ENCODE peak calls at places on chromosomes 3 and 15, in eight cellular contexts. One of them, this sample, is unnamed. For H3K36me3, the result is how much of the 10 kb centered on the place peaks cover.

GRCh38 chr15:38646716-38647115 is 82.1 kb upstream of the RASGRP1 start:
- DNase-seq in mammary epithelial cell: no peak
- DNase-seq in heart left ventricle: no peak
- DNase-seq in bronchial epithelial cell: no peak
- DNase-seq in cardiac muscle cell: no peak
- DNase-seq in mucosa of descending colon: no peak
- DNase-seq in GM12878: no peak
- DNase-seq in tibial artery: no peak
- DNase-seq in this sample: no peak

GRCh38 chr3:148911173-148911572 is 46.1 kb downstream of the CPA3 start:
- DNase-seq in mammary epithelial cell: peak
- DNase-seq in GM12878: no peak
- DNase-seq in cardiac muscle cell: no peak
- DNase-seq in tibial artery: no peak
- DNase-seq in bronchial epithelial cell: peak
- DNase-seq in heart left ventricle: no peak
- DNase-seq in mucosa of descending colon: no peak
- DNase-seq in this sample: no peak

GRCh38 chr3:127038923-127039581 is 56.1 kb downstream of the PLXNA1 start:
- DNase-seq in tibial artery: no peak
- DNase-seq in mucosa of descending colon: peak
- DNase-seq in cardiac muscle cell: no peak
- DNase-seq in heart left ventricle: no peak
- DNase-seq in mammary epithelial cell: no peak
- DNase-seq in GM12878: no peak
- DNase-seq in bronchial epithelial cell: no peak
- DNase-seq in this sample: peak

GRCh38 chr3:42518800-42519567 is 16.5 kb downstream of the VIPR1 start:
- DNase-seq in mammary epithelial cell: no peak
- DNase-seq in mucosa of descending colon: no peak
- DNase-seq in bronchial epithelial cell: no peak
- DNase-seq in GM12878: no peak
- DNase-seq in tibial artery: no peak
- DNase-seq in cardiac muscle cell: peak
- DNase-seq in heart left ventricle: no peak
- DNase-seq in this sample: peak

GRCh38 chr3:66047321-66048050 is 8.8 kb upstream of the MAGI1 start:
- DNase-seq in GM12878: no peak
- DNase-seq in heart left ventricle: peak
- DNase-seq in cardiac muscle cell: peak
- DNase-seq in bronchial epithelial cell: no peak
- DNase-seq in tibial artery: peak
- DNase-seq in mucosa of descending colon: no peak
- DNase-seq in mammary epithelial cell: peak
- DNase-seq in this sample: no peak

GRCh38 chr3:72633101-72633500 is 215.1 kb downstream of the SHQ1 start:
- DNase-seq in tibial artery: no peak
- DNase-seq in mammary epithelial cell: peak
- DNase-seq in GM12878: no peak
- DNase-seq in heart left ventricle: no peak
- DNase-seq in mucosa of descending colon: no peak
- DNase-seq in bronchial epithelial cell: no peak
- DNase-seq in cardiac muscle cell: no peak
- DNase-seq in this sample: no peak

GRCh38 chr3:61686228-61686648 is 124.9 kb downstream of the PTPRG start:
- DNase-seq in tibial artery: no peak
- DNase-seq in cardiac muscle cell: no peak
- DNase-seq in GM12878: no peak
- DNase-seq in heart left ventricle: no peak
- DNase-seq in mucosa of descending colon: no peak
- DNase-seq in bronchial epithelial cell: peak
- DNase-seq in mammary epithelial cell: peak
- DNase-seq in this sample: no peak

GRCh38 chr3:151169700-151170224 is 33.3 kb downstream of the GPR171 start:
- DNase-seq in GM12878: no peak
- DNase-seq in mucosa of descending colon: no peak
- DNase-seq in tibial artery: peak
- DNase-seq in bronchial epithelial cell: no peak
- DNase-seq in mammary epithelial cell: peak
- DNase-seq in cardiac muscle cell: no peak
- DNase-seq in heart left ventricle: peak
- DNase-seq in this sample: no peak

GRCh38 chr3:14297305-14297704 is 105.1 kb upstream of the SLC6A6 start:
- DNase-seq in mammary epithelial cell: no peak
- DNase-seq in cardiac muscle cell: no peak
- DNase-seq in mucosa of descending colon: no peak
- DNase-seq in bronchial epithelial cell: no peak
- DNase-seq in tibial artery: no peak
- DNase-seq in GM12878: no peak
- DNase-seq in heart left ventricle: no peak
- DNase-seq in this sample: no peak

GRCh38 chr3:7787871-7788828 is 713.5 kb upstream of the LMCD1 start:
- DNase-seq in mucosa of descending colon: no peak
- DNase-seq in heart left ventricle: no peak
- DNase-seq in mammary epithelial cell: peak
- DNase-seq in tibial artery: no peak
- DNase-seq in GM12878: no peak
- DNase-seq in bronchial epithelial cell: peak
- DNase-seq in cardiac muscle cell: peak
- DNase-seq in this sample: no peak
- H3K4me3 ChIP-seq in mucosa of descending colon: no peak
- H3K4me3 ChIP-seq in heart left ventricle: no peak
- H3K4me3 ChIP-seq in mammary epithelial cell: no peak
- H3K4me3 ChIP-seq in tibial artery: no peak
- H3K4me3 ChIP-seq in GM12878: no peak
- H3K4me3 ChIP-seq in bronchial epithelial cell: no peak
- H3K4me3 ChIP-seq in cardiac muscle cell: no peak
- H3K4me3 ChIP-seq in this sample: no peak

DNA sequence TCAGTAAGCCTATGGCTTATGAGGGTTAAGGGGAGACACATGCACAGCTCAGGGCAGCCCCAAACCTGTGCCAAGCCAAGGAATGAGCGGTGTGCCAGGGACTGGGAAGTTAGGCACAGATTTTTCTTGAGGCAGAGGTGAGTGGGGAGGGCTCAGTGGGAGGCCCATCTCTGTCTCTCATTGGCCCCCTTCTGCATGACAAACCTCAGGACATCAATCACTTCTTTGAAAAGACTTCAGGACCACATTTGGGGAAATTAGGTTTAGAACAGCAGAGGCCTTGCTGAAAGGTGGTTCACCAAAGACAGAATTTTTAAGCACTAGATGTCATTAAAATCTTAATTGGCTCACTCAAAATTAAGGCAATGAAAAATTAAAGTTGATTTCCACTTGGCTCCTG is 57.2 kb downstream of the RAB11A start:
- DNase-seq in tibial artery: no peak
- DNase-seq in mammary epithelial cell: no peak
- DNase-seq in bronchial epithelial cell: no peak
- DNase-seq in mucosa of descending colon: no peak
- DNase-seq in GM12878: no peak
- DNase-seq in cardiac muscle cell: no peak
- DNase-seq in heart left ventricle: no peak
- DNase-seq in this sample: no peak
- TF ChIP-seq CTCF in tibial artery: no peak
- TF ChIP-seq CTCF in mammary epithelial cell: no peak
- TF ChIP-seq CTCF in bronchial epithelial cell: no peak
- TF ChIP-seq CTCF in mucosa of descending colon: no peak
- TF ChIP-seq CTCF in GM12878: no peak
- TF ChIP-seq CTCF in cardiac muscle cell: no peak
- TF ChIP-seq CTCF in heart left ventricle: no peak
- TF ChIP-seq CTCF in this sample: no peak

GRCh38 chr15:73457334-73457733 is 14.4 kb downstream of the REC114 start:
- DNase-seq in mucosa of descending colon: no peak
- DNase-seq in heart left ventricle: no peak
- DNase-seq in bronchial epithelial cell: no peak
- DNase-seq in tibial artery: no peak
- DNase-seq in mammary epithelial cell: no peak
- DNase-seq in GM12878: no peak
- DNase-seq in cardiac muscle cell: no peak
- DNase-seq in this sample: no peak

DNA sequence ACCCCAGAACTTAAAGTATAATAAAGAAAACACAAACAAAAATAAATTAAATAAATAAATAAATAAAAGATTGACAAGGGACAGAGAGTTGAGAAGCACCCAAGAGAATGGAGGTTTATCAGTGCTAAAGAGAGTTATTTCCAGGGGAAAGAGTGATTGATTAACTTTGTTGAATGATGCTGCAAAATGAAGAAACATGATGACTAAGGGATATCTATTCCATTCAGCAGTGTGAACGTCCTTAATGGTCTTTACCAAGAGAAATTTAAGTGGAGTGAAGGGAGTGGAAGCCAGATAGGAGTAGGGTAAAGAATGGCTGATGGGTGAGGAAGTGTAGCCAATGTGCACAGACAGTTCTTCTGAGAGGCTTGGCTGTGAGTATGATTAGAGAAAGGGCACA is 11.1 kb downstream of the REC114 start:
- DNase-seq in heart left ventricle: no peak
- DNase-seq in cardiac muscle cell: no peak
- DNase-seq in bronchial epithelial cell: no peak
- DNase-seq in mammary epithelial cell: no peak
- DNase-seq in GM12878: no peak
- DNase-seq in tibial artery: no peak
- DNase-seq in mucosa of descending colon: no peak
- DNase-seq in this sample: no peak
- H3K36me3 ChIP-seq in heart left ventricle: under half
- H3K36me3 ChIP-seq in cardiac muscle cell: under half
- H3K36me3 ChIP-seq in bronchial epithelial cell: under half
- H3K36me3 ChIP-seq in mammary epithelial cell: under half
- H3K36me3 ChIP-seq in GM12878: under half
- H3K36me3 ChIP-seq in tibial artery: under half
- H3K36me3 ChIP-seq in mucosa of descending colon: under half
- H3K36me3 ChIP-seq in this sample: under half

GRCh38 chr3:49867400-49867799 is 2.3 kb downstream of the CAMKV start:
- DNase-seq in tibial artery: no peak
- DNase-seq in mucosa of descending colon: no peak
- DNase-seq in mammary epithelial cell: no peak
- DNase-seq in bronchial epithelial cell: no peak
- DNase-seq in heart left ventricle: no peak
- DNase-seq in GM12878: no peak
- DNase-seq in cardiac muscle cell: no peak
- DNase-seq in this sample: no peak

GRCh38 chr3:49868951-49869454 is 703 bp downstream of the CAMKV start:
- DNase-seq in cardiac muscle cell: no peak
- DNase-seq in mammary epithelial cell: no peak
- DNase-seq in tibial artery: no peak
- DNase-seq in GM12878: no peak
- DNase-seq in heart left ventricle: no peak
- DNase-seq in mucosa of descending colon: no peak
- DNase-seq in bronchial epithelial cell: no peak
- DNase-seq in this sample: no peak

GRCh38 chr3:49865198-49865784 is 4.4 kb downstream of the CAMKV start:
- DNase-seq in heart left ventricle: no peak
- DNase-seq in tibial artery: no peak
- DNase-seq in mammary epithelial cell: no peak
- DNase-seq in GM12878: no peak
- DNase-seq in bronchial epithelial cell: no peak
- DNase-seq in mucosa of descending colon: no peak
- DNase-seq in cardiac muscle cell: no peak
- DNase-seq in this sample: no peak

GRCh38 chr3:49869525-49870126 is at the start of gene CAMKV:
- DNase-seq in bronchial epithelial cell: no peak
- DNase-seq in mucosa of descending colon: peak
- DNase-seq in GM12878: no peak
- DNase-seq in tibial artery: no peak
- DNase-seq in cardiac muscle cell: peak
- DNase-seq in mammary epithelial cell: no peak
- DNase-seq in heart left ventricle: no peak
- DNase-seq in this sample: no peak

DNA sequence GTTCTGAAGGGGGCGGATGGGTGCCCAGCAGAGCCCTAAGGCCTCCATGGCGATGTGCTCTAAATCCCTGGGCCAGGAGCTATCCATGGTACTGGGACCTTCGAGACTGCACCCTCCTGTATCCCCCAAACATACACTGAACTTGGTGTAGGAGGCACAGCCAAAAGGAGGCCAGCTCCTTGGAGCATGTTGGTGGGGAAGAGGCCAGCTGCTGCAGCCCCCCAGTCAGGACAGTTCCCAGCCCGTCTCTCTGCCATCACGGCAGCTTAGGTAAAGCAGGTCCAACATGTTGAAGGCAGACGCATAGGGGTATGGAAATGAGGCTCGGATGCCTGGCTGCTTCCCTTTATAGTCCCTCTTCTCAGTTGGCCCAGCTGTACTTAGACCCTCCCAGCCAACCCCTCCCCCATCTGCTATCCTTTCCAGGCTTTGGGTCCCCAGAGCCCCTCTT is 1.8 kb downstream of the CAMKV start:
- DNase-seq in mammary epithelial cell: peak
- DNase-seq in tibial artery: no peak
- DNase-seq in mucosa of descending colon: no peak
- DNase-seq in GM12878: no peak
- DNase-seq in heart left ventricle: no peak
- DNase-seq in cardiac muscle cell: peak
- DNase-seq in bronchial epithelial cell: peak
- DNase-seq in this sample: peak
- H3K4me3 ChIP-seq in mammary epithelial cell: no peak
- H3K4me3 ChIP-seq in tibial artery: no peak
- H3K4me3 ChIP-seq in mucosa of descending colon: no peak
- H3K4me3 ChIP-seq in GM12878: no peak
- H3K4me3 ChIP-seq in heart left ventricle: no peak
- H3K4me3 ChIP-seq in cardiac muscle cell: no peak
- H3K4me3 ChIP-seq in bronchial epithelial cell: no peak
- H3K4me3 ChIP-seq in this sample: no peak

GRCh38 chr3:52830535-52831258 is at the start of gene ITIH4:
- DNase-seq in GM12878: no peak
- DNase-seq in heart left ventricle: no peak
- DNase-seq in mucosa of descending colon: no peak
- DNase-seq in tibial artery: no peak
- DNase-seq in bronchial epithelial cell: peak
- DNase-seq in mammary epithelial cell: no peak
- DNase-seq in cardiac muscle cell: no peak
- DNase-seq in this sample: no peak

GRCh38 chr3:52829906-52830463 is 487 bp downstream of the ITIH4 start:
- DNase-seq in bronchial epithelial cell: peak
- DNase-seq in GM12878: no peak
- DNase-seq in mucosa of descending colon: no peak
- DNase-seq in tibial artery: no peak
- DNase-seq in mammary epithelial cell: no peak
- DNase-seq in heart left ventricle: no peak
- DNase-seq in cardiac muscle cell: no peak
- DNase-seq in this sample: no peak

GRCh38 chr3:52827441-52827840 is 3.0 kb downstream of the ITIH4 start:
- DNase-seq in mammary epithelial cell: no peak
- DNase-seq in mucosa of descending colon: no peak
- DNase-seq in tibial artery: no peak
- DNase-seq in cardiac muscle cell: no peak
- DNase-seq in heart left ventricle: no peak
- DNase-seq in bronchial epithelial cell: peak
- DNase-seq in GM12878: no peak
- DNase-seq in this sample: no peak

GRCh38 chr3:52829482-52829881 is 990 bp downstream of the ITIH4 start:
- DNase-seq in mammary epithelial cell: no peak
- DNase-seq in tibial artery: no peak
- DNase-seq in mucosa of descending colon: no peak
- DNase-seq in bronchial epithelial cell: no peak
- DNase-seq in cardiac muscle cell: no peak
- DNase-seq in heart left ventricle: no peak
- DNase-seq in GM12878: no peak
- DNase-seq in this sample: no peak

GRCh38 chr3:52827866-52828376 is 2.6 kb downstream of the ITIH4 start:
- DNase-seq in cardiac muscle cell: no peak
- DNase-seq in heart left ventricle: no peak
- DNase-seq in mucosa of descending colon: no peak
- DNase-seq in bronchial epithelial cell: no peak
- DNase-seq in mammary epithelial cell: no peak
- DNase-seq in GM12878: no peak
- DNase-seq in tibial artery: no peak
- DNase-seq in this sample: no peak
- TF ChIP-seq CTCF in cardiac muscle cell: peak
- TF ChIP-seq CTCF in heart left ventricle: no peak
- TF ChIP-seq CTCF in mucosa of descending colon: no peak
- TF ChIP-seq CTCF in bronchial epithelial cell: no peak
- TF ChIP-seq CTCF in mammary epithelial cell: no peak
- TF ChIP-seq CTCF in GM12878: no peak
- TF ChIP-seq CTCF in tibial artery: no peak
- TF ChIP-seq CTCF in this sample: peak

This sample was measured in kidney.